ENCODE peak calls at places on chromosome 7, in ten cellular contexts. Z, T, V, R, U, N, X, P, H and A are unnamed samples.

GRCh38 chr7:110065112-110065511 is 1025.8 kb upstream of the LRRN3 start:
- DNase-seq in Z (no peak), T (no peak), V (no peak), R (no peak), U (no peak), N (no peak), X (no peak), P (no peak), H (no peak), A (no peak)

GRCh38 chr7:106367664-106368063 is 82.9 kb upstream of the NAMPT start:
- DNase-seq in Z (no peak), T (no peak), V (no peak), R (no peak), U (peak; percentile 6), N (no peak), X (no peak), P (no peak), H (no peak), A (no peak)

GRCh38 chr7:144827581-144828139 is 8.2 kb downstream of the TPK1 start:
- DNase-seq in Z (no peak), T (peak; percentile 43), V (no peak), R (peak; percentile 89), U (no peak), N (no peak), X (no peak), P (no peak), H (no peak), A (no peak)

GRCh38 chr7:147937428-147937827 is 653.1 kb upstream of the C7orf33 start:
- DNase-seq in Z (no peak), T (no peak), V (no peak), R (no peak), U (no peak), N (no peak), X (no peak), P (no peak), H (no peak), A (no peak)

GRCh38 chr7:16514271-16514670 is 12.4 kb upstream of the LRRC72 start:
- DNase-seq in Z (no peak), T (no peak), V (no peak), R (no peak), U (no peak), N (no peak), X (no peak), P (no peak), H (no peak), A (no peak)

GRCh38 chr7:155354371-155355048 is 56.8 kb downstream of the INSIG1 start:
- DNase-seq in Z (no peak), T (no peak), V (no peak), R (no peak), U (no peak), N (no peak), X (no peak), P (no peak), H (no peak), A (no peak)

GRCh38 chr7:106178593-106179134 is 66.6 kb upstream of the SYPL1 start:
- DNase-seq in Z (no peak), T (peak; percentile 57), V (no peak), R (peak; percentile 36), U (no peak), N (no peak), X (no peak), P (peak; percentile 16), H (peak; percentile 35), A (peak; percentile 23)

GRCh38 chr7:74164985-74165456 is 9.1 kb upstream of the EIF4H start:
- DNase-seq in Z (no peak), T (peak; percentile 43), V (no peak), R (no peak), U (peak; percentile 58), N (no peak), X (no peak), P (no peak), H (no peak), A (no peak)

GRCh38 chr7:3722396-3722846 is 421.4 kb downstream of the SDK1 start:
- DNase-seq in Z (no peak), T (peak; percentile 2), V (peak; percentile 21), R (peak; percentile 12), U (peak; percentile 50), N (no peak), X (peak; percentile 56), P (peak; percentile 27), H (no peak), A (peak; percentile 4)

DNA sequence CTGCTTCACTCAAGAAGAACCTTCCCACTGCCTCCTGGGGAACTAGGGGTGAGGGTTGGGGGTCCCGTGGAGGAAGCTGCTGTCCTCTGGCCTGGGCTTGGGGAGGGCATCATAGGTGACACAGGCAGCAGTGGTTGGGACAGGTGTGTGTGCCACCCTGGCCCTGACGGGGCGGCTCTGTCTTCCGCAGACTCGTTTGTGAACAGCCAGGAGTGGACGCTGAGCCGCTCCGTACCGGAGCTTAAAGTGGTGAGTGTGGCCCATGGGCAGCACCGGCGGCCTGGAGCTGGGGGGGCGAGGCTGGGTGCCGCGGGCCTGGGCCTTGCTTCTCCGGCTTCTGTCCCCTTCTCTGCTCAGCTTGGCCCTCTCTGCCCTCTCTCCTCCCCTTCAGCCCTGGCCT is 30.3 kb downstream of the AGAP3 start:
- DNase-seq in Z (no peak), T (no peak), V (no peak), R (no peak), U (no peak), N (no peak), X (no peak), P (no peak), H (no peak), A (no peak)
- H3K4me3 ChIP-seq in Z (no peak overlapping the region), T (no peak overlapping the region), V (no peak overlapping the region), R (no peak overlapping the region), U (no peak overlapping the region), N (peak overlapping the region; percentile 51), X (no peak overlapping the region), P (peak overlapping the region; percentile 48), H (no peak overlapping the region), A (no peak overlapping the region)

GRCh38 chr7:133252506-133252857 is 396 bp upstream of the EXOC4 start:
- DNase-seq in Z (no peak), T (no peak), V (no peak), R (no peak), U (no peak), N (no peak), X (no peak), P (no peak), H (no peak), A (no peak)
- H3K4me3 ChIP-seq in Z (no peak overlapping the region), T (no peak overlapping the region), V (peak overlapping the region; percentile 88), R (peak overlapping the region; percentile 82), U (peak overlapping the region; percentile 80), N (peak overlapping the region; percentile 88), X (peak overlapping the region; percentile 98), P (peak overlapping the region; percentile 20), H (peak overlapping the region; percentile 92), A (no peak overlapping the region)

DNA sequence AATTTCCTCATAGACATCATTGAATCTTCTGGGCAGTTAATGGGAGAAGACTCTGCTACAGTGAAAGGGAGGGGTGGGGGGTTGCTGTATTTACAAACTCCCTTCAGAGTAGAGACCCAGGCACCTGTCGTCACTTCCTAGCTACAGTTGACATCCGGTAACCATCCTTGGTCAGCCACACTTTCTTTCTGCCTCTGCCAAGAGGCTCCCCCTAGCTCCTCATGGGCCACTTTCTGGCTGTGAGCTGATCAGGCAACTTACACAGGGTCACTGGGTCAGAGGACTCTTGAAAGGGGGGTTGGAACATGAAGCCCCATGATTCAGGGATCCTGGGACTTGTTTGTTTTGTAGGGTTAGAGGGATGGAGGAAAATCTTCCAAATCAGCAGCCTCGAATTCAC is 1.2 kb downstream of the TECPR1 start:
- DNase-seq in Z (no peak), T (no peak), V (no peak), R (no peak), U (peak; percentile 45), N (no peak), X (no peak), P (no peak), H (no peak), A (no peak)
- H3K4me3 ChIP-seq in Z (no peak overlapping the region), T (no peak overlapping the region), V (peak overlapping the region; percentile 90), R (no peak overlapping the region), U (peak overlapping the region; percentile 90), N (peak overlapping the region; percentile 91), X (peak overlapping the region; percentile 98), P (peak overlapping the region; percentile 89), H (peak overlapping the region; percentile 96), A (no peak overlapping the region)

DNA sequence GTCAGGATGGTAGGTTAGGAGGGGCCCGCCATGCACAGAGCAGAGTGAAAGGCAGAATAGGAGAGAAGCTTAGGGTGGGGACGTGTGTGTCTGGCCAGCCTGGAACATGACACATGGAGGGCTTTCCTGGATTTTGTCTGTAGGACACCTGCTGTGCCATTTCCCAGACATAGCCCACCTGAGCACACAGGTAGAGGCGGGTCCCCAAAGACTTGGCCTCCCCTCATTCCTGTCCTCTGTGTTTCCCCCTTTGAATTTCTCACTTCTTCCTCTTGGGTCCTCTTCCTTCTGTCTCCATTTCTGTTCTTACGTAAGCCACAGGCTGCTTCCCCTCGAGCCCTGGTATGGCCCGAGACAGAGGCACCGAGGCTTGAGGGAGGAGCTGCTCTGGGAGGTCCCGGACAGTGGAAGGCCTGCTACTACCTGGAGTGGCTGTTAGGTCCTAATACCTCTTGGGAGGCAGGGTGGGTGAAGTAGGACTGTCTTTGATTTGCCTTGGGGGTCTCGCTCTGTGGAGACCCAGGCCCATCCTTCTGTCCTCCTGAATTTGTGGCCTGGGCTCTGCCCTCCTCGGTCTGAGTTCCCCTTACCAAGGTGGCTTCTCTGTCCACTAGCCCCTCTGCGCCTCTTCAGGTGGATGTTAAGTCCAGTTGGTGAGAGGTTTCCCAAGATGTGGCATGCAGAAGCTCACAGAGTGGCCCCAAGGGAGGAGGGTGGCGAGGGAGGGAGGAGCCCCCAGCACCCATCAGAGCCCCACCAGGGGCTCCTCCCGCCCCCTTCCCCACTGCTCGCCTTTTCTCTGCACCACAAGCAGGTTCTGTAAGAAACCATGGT is 5.5 kb downstream of the ZNF775 start:
- DNase-seq in Z (peak; percentile 60), T (no peak), V (no peak), R (no peak), U (no peak), N (no peak), X (no peak), P (no peak), H (no peak), A (no peak)
- H3K4me3 ChIP-seq in Z (no peak overlapping the region), T (no peak overlapping the region), V (no peak overlapping the region), R (no peak overlapping the region), U (no peak overlapping the region), N (peak overlapping the region; percentile 20), X (no peak overlapping the region), P (no peak overlapping the region), H (no peak overlapping the region), A (no peak overlapping the region)

GRCh38 chr7:42910306-42910705 is 1.6 kb downstream of the C7orf25 start:
- DNase-seq in Z (no peak), T (no peak), V (no peak), R (no peak), U (no peak), N (no peak), X (peak; percentile 70), P (no peak), H (no peak), A (no peak)
- H3K4me3 ChIP-seq in Z (no peak overlapping the region), T (no peak overlapping the region), V (peak overlapping the region; percentile 85), R (no peak overlapping the region), U (no peak overlapping the region), N (no peak overlapping the region), X (peak overlapping the region; percentile 77), P (no peak overlapping the region), H (no peak overlapping the region), A (no peak overlapping the region)